ENCODE peak calls at places on chromosomes 6 and 20, in nine cellular contexts. One of them, this sample, is unnamed. For H3K9me3, H3K4me1 and H3K27me3, the result is how much of the 10 kb centered on the place peaks cover.

GRCh38 chr6:41625442-41625841 is 12.8 kb upstream of the MDFI start:
- DNase-seq in endodermal cell: no peak
- DNase-seq in upper lobe of right lung: peak
- DNase-seq in CD4-positive, CD25-positive, alpha-beta regulatory T cell: no peak
- DNase-seq in PC-3: no peak
- DNase-seq in spleen: no peak
- DNase-seq in GM23248: no peak
- DNase-seq in heart right ventricle: peak
- DNase-seq in NT2/D1: no peak
- DNase-seq in this sample: no peak

GRCh38 chr20:32227316-32227715 is 19.6 kb downstream of the POFUT1 start:
- DNase-seq in endodermal cell: no peak
- DNase-seq in upper lobe of right lung: no peak
- DNase-seq in CD4-positive, CD25-positive, alpha-beta regulatory T cell: no peak
- DNase-seq in PC-3: no peak
- DNase-seq in spleen: no peak
- DNase-seq in GM23248: no peak
- DNase-seq in heart right ventricle: no peak
- DNase-seq in NT2/D1: no peak
- DNase-seq in this sample: no peak

GRCh38 chr20:10271470-10272219 is 53.0 kb downstream of the SNAP25 start:
- DNase-seq in endodermal cell: no peak
- DNase-seq in upper lobe of right lung: no peak
- DNase-seq in CD4-positive, CD25-positive, alpha-beta regulatory T cell: no peak
- DNase-seq in PC-3: no peak
- DNase-seq in spleen: no peak
- DNase-seq in GM23248: no peak
- DNase-seq in heart right ventricle: no peak
- DNase-seq in NT2/D1: no peak
- DNase-seq in this sample: no peak

GRCh38 chr6:89364586-89364985 is 12.1 kb upstream of the UBE2J1 start:
- DNase-seq in endodermal cell: no peak
- DNase-seq in upper lobe of right lung: no peak
- DNase-seq in CD4-positive, CD25-positive, alpha-beta regulatory T cell: no peak
- DNase-seq in PC-3: no peak
- DNase-seq in spleen: no peak
- DNase-seq in GM23248: no peak
- DNase-seq in heart right ventricle: no peak
- DNase-seq in NT2/D1: no peak
- DNase-seq in this sample: no peak

GRCh38 chr6:22247916-22248482 is 48.8 kb downstream of the PRL start:
- DNase-seq in endodermal cell: no peak
- DNase-seq in upper lobe of right lung: no peak
- DNase-seq in CD4-positive, CD25-positive, alpha-beta regulatory T cell: no peak
- DNase-seq in PC-3: no peak
- DNase-seq in spleen: no peak
- DNase-seq in GM23248: no peak
- DNase-seq in heart right ventricle: no peak
- DNase-seq in NT2/D1: no peak
- DNase-seq in this sample: no peak

GRCh38 chr20:53839423-53840176 is 230.8 kb downstream of the BCAS1 start:
- DNase-seq in endodermal cell: no peak
- DNase-seq in upper lobe of right lung: no peak
- DNase-seq in CD4-positive, CD25-positive, alpha-beta regulatory T cell: peak
- DNase-seq in PC-3: peak
- DNase-seq in spleen: peak
- DNase-seq in GM23248: no peak
- DNase-seq in heart right ventricle: no peak
- DNase-seq in NT2/D1: no peak
- DNase-seq in this sample: peak

GRCh38 chr6:88072462-88072861 is 24.8 kb downstream of the SPACA1 start:
- DNase-seq in endodermal cell: no peak
- DNase-seq in upper lobe of right lung: no peak
- DNase-seq in CD4-positive, CD25-positive, alpha-beta regulatory T cell: no peak
- DNase-seq in PC-3: peak
- DNase-seq in spleen: no peak
- DNase-seq in GM23248: no peak
- DNase-seq in heart right ventricle: no peak
- DNase-seq in NT2/D1: no peak
- DNase-seq in this sample: no peak

GRCh38 chr20:57280221-57280620 is 13.8 kb upstream of the BMP7 start:
- DNase-seq in endodermal cell: no peak
- DNase-seq in upper lobe of right lung: no peak
- DNase-seq in CD4-positive, CD25-positive, alpha-beta regulatory T cell: no peak
- DNase-seq in PC-3: no peak
- DNase-seq in spleen: no peak
- DNase-seq in GM23248: no peak
- DNase-seq in heart right ventricle: no peak
- DNase-seq in NT2/D1: no peak
- DNase-seq in this sample: no peak

GRCh38 chr6:7938562-7939185 is 28.1 kb upstream of the TXNDC5 start:
- DNase-seq in endodermal cell: no peak
- DNase-seq in upper lobe of right lung: no peak
- DNase-seq in CD4-positive, CD25-positive, alpha-beta regulatory T cell: no peak
- DNase-seq in PC-3: no peak
- DNase-seq in spleen: no peak
- DNase-seq in GM23248: no peak
- DNase-seq in heart right ventricle: no peak
- DNase-seq in NT2/D1: no peak
- DNase-seq in this sample: no peak

GRCh38 chr20:58853976-58854637 is 1.6 kb downstream of the GNAS start:
- DNase-seq in endodermal cell: peak
- DNase-seq in upper lobe of right lung: no peak
- DNase-seq in CD4-positive, CD25-positive, alpha-beta regulatory T cell: no peak
- DNase-seq in PC-3: no peak
- DNase-seq in spleen: no peak
- DNase-seq in GM23248: no peak
- DNase-seq in heart right ventricle: no peak
- DNase-seq in NT2/D1: no peak
- DNase-seq in this sample: no peak

GRCh38 chr6:35522660-35523658 is 10.3 kb upstream of the TULP1 start:
- DNase-seq in endodermal cell: peak
- DNase-seq in upper lobe of right lung: peak
- DNase-seq in CD4-positive, CD25-positive, alpha-beta regulatory T cell: peak
- DNase-seq in PC-3: peak
- DNase-seq in spleen: peak
- DNase-seq in GM23248: peak
- DNase-seq in heart right ventricle: peak
- DNase-seq in NT2/D1: peak
- DNase-seq in this sample: peak

GRCh38 chr6:170159040-170159965 is 131.6 kb downstream of the DLL1 start:
- DNase-seq in endodermal cell: peak
- DNase-seq in upper lobe of right lung: no peak
- DNase-seq in CD4-positive, CD25-positive, alpha-beta regulatory T cell: no peak
- DNase-seq in PC-3: no peak
- DNase-seq in spleen: peak
- DNase-seq in GM23248: no peak
- DNase-seq in heart right ventricle: no peak
- DNase-seq in NT2/D1: no peak
- DNase-seq in this sample: no peak

DNA sequence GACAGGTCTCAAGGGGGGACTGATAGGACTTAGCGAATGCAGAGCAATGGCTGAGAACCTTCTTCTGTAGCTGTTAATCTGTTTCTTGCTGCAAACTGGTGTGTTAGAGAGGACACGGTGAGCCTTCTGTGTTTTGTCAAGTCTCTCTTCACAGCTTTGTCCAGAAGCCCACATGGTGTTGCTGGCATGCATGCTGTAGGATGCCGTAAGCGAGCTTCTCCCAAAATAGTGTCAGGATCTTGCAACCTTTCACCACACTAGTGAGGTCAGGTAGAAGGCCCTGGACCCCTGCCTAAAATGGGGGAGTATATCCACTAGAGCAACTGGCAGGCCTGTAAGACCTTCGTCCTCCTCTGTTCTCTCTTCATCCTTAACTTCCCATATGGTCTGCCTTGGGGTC is 51.9 kb upstream of the GLP1R start:
- DNase-seq in endodermal cell: no peak
- DNase-seq in upper lobe of right lung: no peak
- DNase-seq in CD4-positive, CD25-positive, alpha-beta regulatory T cell: no peak
- DNase-seq in PC-3: no peak
- DNase-seq in spleen: no peak
- DNase-seq in GM23248: no peak
- DNase-seq in heart right ventricle: peak
- DNase-seq in NT2/D1: no peak
- DNase-seq in this sample: no peak
- H3K9me3 ChIP-seq in endodermal cell: under half
- H3K9me3 ChIP-seq in upper lobe of right lung: under half
- H3K9me3 ChIP-seq in CD4-positive, CD25-positive, alpha-beta regulatory T cell: under half
- H3K9me3 ChIP-seq in PC-3: under half
- H3K9me3 ChIP-seq in spleen: under half
- H3K9me3 ChIP-seq in GM23248: under half
- H3K9me3 ChIP-seq in heart right ventricle: under half
- H3K9me3 ChIP-seq in NT2/D1: under half
- H3K9me3 ChIP-seq in this sample: under half

DNA sequence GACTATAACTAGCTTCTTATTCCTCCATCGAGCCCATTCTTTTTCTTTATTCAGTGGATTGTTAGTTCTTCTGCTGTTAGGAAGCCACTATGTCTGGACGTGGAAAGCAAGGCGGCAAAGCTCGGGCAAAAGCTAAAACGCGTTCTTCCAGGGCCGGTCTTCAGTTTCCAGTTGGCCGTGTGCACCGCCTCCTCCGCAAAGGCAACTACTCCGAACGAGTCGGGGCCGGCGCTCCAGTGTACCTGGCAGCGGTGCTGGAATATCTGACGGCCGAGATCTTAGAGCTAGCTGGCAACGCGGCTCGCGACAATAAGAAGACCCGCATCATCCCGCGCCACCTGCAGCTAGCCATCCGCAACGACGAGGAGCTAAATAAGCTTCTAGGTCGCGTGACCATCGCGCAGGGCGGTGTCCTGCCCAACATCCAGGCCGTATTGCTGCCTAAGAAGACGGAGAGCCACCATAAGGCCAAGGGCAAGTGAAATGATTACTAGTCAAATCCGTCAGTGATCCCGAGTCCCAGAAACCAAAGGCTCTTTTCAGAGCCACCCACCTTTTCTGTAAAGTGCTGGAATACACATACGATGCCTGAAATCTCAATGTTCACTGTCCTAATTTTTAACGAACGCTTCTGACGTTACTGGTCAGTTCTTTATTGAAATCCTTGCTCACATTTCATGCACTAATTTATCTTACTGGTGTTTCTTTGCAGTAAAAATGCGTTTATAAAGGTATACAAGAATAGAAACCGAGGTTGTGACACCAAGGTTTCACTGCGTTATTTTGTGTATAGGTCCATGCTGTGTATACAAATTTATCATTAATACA is 129.9 kb downstream of the HFE start:
- DNase-seq in endodermal cell: peak
- DNase-seq in upper lobe of right lung: peak
- DNase-seq in CD4-positive, CD25-positive, alpha-beta regulatory T cell: peak
- DNase-seq in PC-3: no peak
- DNase-seq in spleen: peak
- DNase-seq in GM23248: peak
- DNase-seq in heart right ventricle: peak
- DNase-seq in NT2/D1: no peak
- DNase-seq in this sample: no peak
- H3K4me1 ChIP-seq in endodermal cell: under half
- H3K4me1 ChIP-seq in upper lobe of right lung: under half
- H3K4me1 ChIP-seq in CD4-positive, CD25-positive, alpha-beta regulatory T cell: under half
- H3K4me1 ChIP-seq in PC-3: under half
- H3K4me1 ChIP-seq in spleen: under half
- H3K4me1 ChIP-seq in GM23248: under half
- H3K4me1 ChIP-seq in heart right ventricle: under half
- H3K4me1 ChIP-seq in NT2/D1: under half
- H3K4me1 ChIP-seq in this sample: under half

GRCh38 chr6:37700266-37700973 is 2.7 kb upstream of the MDGA1 start:
- DNase-seq in endodermal cell: peak
- DNase-seq in upper lobe of right lung: no peak
- DNase-seq in CD4-positive, CD25-positive, alpha-beta regulatory T cell: no peak
- DNase-seq in PC-3: no peak
- DNase-seq in spleen: no peak
- DNase-seq in GM23248: no peak
- DNase-seq in heart right ventricle: no peak
- DNase-seq in NT2/D1: no peak
- DNase-seq in this sample: no peak

GRCh38 chr6:37699138-37699766 is 1.6 kb upstream of the MDGA1 start:
- DNase-seq in endodermal cell: no peak
- DNase-seq in upper lobe of right lung: no peak
- DNase-seq in CD4-positive, CD25-positive, alpha-beta regulatory T cell: peak
- DNase-seq in PC-3: no peak
- DNase-seq in spleen: no peak
- DNase-seq in GM23248: no peak
- DNase-seq in heart right ventricle: no peak
- DNase-seq in NT2/D1: no peak
- DNase-seq in this sample: peak

GRCh38 chr6:37704066-37704465 is 6.4 kb upstream of the MDGA1 start:
- DNase-seq in endodermal cell: no peak
- DNase-seq in upper lobe of right lung: no peak
- DNase-seq in CD4-positive, CD25-positive, alpha-beta regulatory T cell: no peak
- DNase-seq in PC-3: no peak
- DNase-seq in spleen: no peak
- DNase-seq in GM23248: no peak
- DNase-seq in heart right ventricle: no peak
- DNase-seq in NT2/D1: no peak
- DNase-seq in this sample: no peak

GRCh38 chr6:37704923-37705238 is 7.2 kb upstream of the MDGA1 start:
- DNase-seq in endodermal cell: no peak
- DNase-seq in upper lobe of right lung: no peak
- DNase-seq in CD4-positive, CD25-positive, alpha-beta regulatory T cell: no peak
- DNase-seq in PC-3: no peak
- DNase-seq in spleen: no peak
- DNase-seq in GM23248: no peak
- DNase-seq in heart right ventricle: no peak
- DNase-seq in NT2/D1: no peak
- DNase-seq in this sample: no peak

GRCh38 chr6:37702314-37702713 is 4.6 kb upstream of the MDGA1 start:
- DNase-seq in endodermal cell: peak
- DNase-seq in upper lobe of right lung: no peak
- DNase-seq in CD4-positive, CD25-positive, alpha-beta regulatory T cell: no peak
- DNase-seq in PC-3: no peak
- DNase-seq in spleen: no peak
- DNase-seq in GM23248: no peak
- DNase-seq in heart right ventricle: no peak
- DNase-seq in NT2/D1: no peak
- DNase-seq in this sample: no peak
- H3K27me3 ChIP-seq in endodermal cell: half or more
- H3K27me3 ChIP-seq in upper lobe of right lung: under half
- H3K27me3 ChIP-seq in CD4-positive, CD25-positive, alpha-beta regulatory T cell: under half
- H3K27me3 ChIP-seq in PC-3: under half
- H3K27me3 ChIP-seq in spleen: under half
- H3K27me3 ChIP-seq in GM23248: under half
- H3K27me3 ChIP-seq in heart right ventricle: under half
- H3K27me3 ChIP-seq in NT2/D1: under half
- H3K27me3 ChIP-seq in this sample: under half

DNA sequence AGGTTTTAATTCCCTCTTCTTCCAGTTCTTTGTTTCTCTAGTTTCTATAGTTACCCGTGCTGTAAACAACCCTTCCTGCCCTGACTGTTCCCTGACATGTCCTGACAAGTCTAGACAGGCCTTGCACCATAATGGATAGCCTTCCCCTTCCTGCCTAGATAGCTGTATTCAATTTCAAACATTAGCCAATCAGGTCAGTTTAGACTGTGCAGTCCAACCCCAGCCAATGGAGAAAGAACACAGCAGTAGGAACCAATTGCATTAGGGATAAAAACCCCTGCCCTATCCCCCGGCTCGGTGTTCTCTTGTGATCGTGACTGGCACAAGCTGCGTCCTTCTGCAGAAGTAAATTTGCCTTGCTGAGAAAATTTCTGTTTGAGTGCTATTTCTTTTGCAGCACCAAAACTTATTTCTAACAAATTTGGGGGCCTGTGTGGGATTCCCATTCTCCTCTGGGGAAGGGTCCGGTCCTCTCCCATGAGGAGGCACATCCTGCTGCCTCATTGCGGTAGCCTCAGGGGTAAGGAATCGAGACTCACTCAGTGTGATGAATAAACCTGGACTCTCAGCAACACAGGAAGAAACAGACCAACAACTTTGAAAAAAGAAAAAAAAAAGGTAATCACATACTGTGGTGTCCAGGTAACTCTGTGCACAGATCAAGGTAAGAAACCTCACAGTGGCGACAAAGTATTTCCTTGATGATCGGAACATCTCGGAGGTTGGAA is 248.7 kb upstream of the ECI2 start:
- DNase-seq in endodermal cell: peak
- DNase-seq in upper lobe of right lung: no peak
- DNase-seq in CD4-positive, CD25-positive, alpha-beta regulatory T cell: no peak
- DNase-seq in PC-3: no peak
- DNase-seq in spleen: no peak
- DNase-seq in GM23248: no peak
- DNase-seq in heart right ventricle: no peak
- DNase-seq in NT2/D1: no peak
- DNase-seq in this sample: no peak
- H3K9me3 ChIP-seq in endodermal cell: under half
- H3K9me3 ChIP-seq in upper lobe of right lung: under half
- H3K9me3 ChIP-seq in CD4-positive, CD25-positive, alpha-beta regulatory T cell: under half
- H3K9me3 ChIP-seq in PC-3: under half
- H3K9me3 ChIP-seq in spleen: under half
- H3K9me3 ChIP-seq in GM23248: under half
- H3K9me3 ChIP-seq in heart right ventricle: under half
- H3K9me3 ChIP-seq in NT2/D1: under half
- H3K9me3 ChIP-seq in this sample: under half

This sample was measured in CD4-positive, alpha-beta memory T cell.